ENCODE peak calls at places on chromosomes 12 and 14, in eight cellular contexts. J, U, B, O, Y, F, H and N are unnamed samples.

GRCh38 chr12:114935658-114936057 is 251.7 kb upstream of the TBX3 start:
- DNase-seq in J (no peak), U (no peak), B (no peak), O (peak; percentile 16), Y (no peak), F (no peak), H (no peak), N (no peak)

GRCh38 chr12:57096748-57097553 is 8.0 kb downstream of the NAB2 start:
- DNase-seq in J (no peak), U (no peak), B (no peak), O (no peak), Y (no peak), F (no peak), H (peak; percentile 24), N (no peak)

GRCh38 chr12:26940820-26941219 is 2.5 kb downstream of the FGFR1OP2 start:
- DNase-seq in J (no peak), U (peak; percentile 56), B (no peak), O (no peak), Y (no peak), F (no peak), H (no peak), N (no peak)

GRCh38 chr12:29796823-29797263 is 13.1 kb upstream of the TMTC1 start:
- DNase-seq in J (no peak), U (peak; percentile 93), B (no peak), O (no peak), Y (no peak), F (peak; percentile 15), H (peak; percentile 28), N (peak; percentile 83)

GRCh38 chr14:69666698-69667211 is 55.4 kb downstream of the SUSD6 start:
- DNase-seq in J (no peak), U (peak; percentile 84), B (no peak), O (no peak), Y (no peak), F (no peak), H (no peak), N (peak; percentile 54)

GRCh38 chr14:74296037-74296467 is 6.7 kb downstream of the ABCD4 start:
- DNase-seq in J (no peak), U (no peak), B (no peak), O (no peak), Y (peak; percentile 66), F (no peak), H (no peak), N (no peak)

GRCh38 chr12:120767071-120768024 is 41.7 kb downstream of the ACADS start:
- DNase-seq in J (no peak), U (no peak), B (no peak), O (no peak), Y (no peak), F (no peak), H (no peak), N (no peak)

GRCh38 chr12:52087961-52088820 is 8.7 kb downstream of the SMIM41 start:
- DNase-seq in J (no peak), U (no peak), B (peak; percentile 48), O (no peak), Y (no peak), F (no peak), H (no peak), N (no peak)

GRCh38 chr12:52347546-52348510 is 19.5 kb downstream of the KRT85 start:
- DNase-seq in J (no peak), U (no peak), B (no peak), O (no peak), Y (no peak), F (no peak), H (no peak), N (no peak)

GRCh38 chr14:23514009-23514962 is 37.3 kb downstream of the ZFHX2 start:
- DNase-seq in J (no peak), U (no peak), B (no peak), O (no peak), Y (no peak), F (no peak), H (no peak), N (no peak)

GRCh38 chr14:72128629-72129028 is 196.4 kb downstream of the RGS6 start:
- DNase-seq in J (no peak), U (no peak), B (no peak), O (no peak), Y (no peak), F (no peak), H (no peak), N (no peak)

GRCh38 chr12:3223601-3224529 is 146.7 kb downstream of the TSPAN9 start:
- DNase-seq in J (no peak), U (no peak), B (no peak), O (no peak), Y (no peak), F (no peak), H (no peak), N (no peak)

GRCh38 chr14:21102472-21103164 is 1.8 kb downstream of the TMEM253 start:
- DNase-seq in J (no peak), U (no peak), B (no peak), O (peak; percentile 43), Y (no peak), F (no peak), H (no peak), N (no peak)

GRCh38 chr12:93743999-93744689 is 67.0 kb downstream of the CRADD start:
- DNase-seq in J (no peak), U (no peak), B (no peak), O (no peak), Y (no peak), F (no peak), H (no peak), N (no peak)

GRCh38 chr12:1916396-1917171 is 1.9 kb downstream of the CACNA2D4 start:
- DNase-seq in J (no peak), U (no peak), B (no peak), O (no peak), Y (no peak), F (no peak), H (peak; percentile 71), N (no peak)

GRCh38 chr14:35046751-35047536 is 872 bp downstream of the FAM177A1 start:
- DNase-seq in J (no peak), U (peak; percentile 35), B (no peak), O (peak; percentile 71), Y (peak; percentile 38), F (peak; percentile 60), H (peak; percentile 65), N (no peak)

GRCh38 chr14:95943699-95944098 is 67.1 kb downstream of the TUNAR start:
- DNase-seq in J (no peak), U (no peak), B (no peak), O (peak; percentile 93), Y (no peak), F (no peak), H (no peak), N (no peak)

GRCh38 chr14:96795443-96795842 is 1.7 kb upstream of the VRK1 start:
- DNase-seq in J (no peak), U (no peak), B (no peak), O (no peak), Y (no peak), F (no peak), H (no peak), N (no peak)

GRCh38 chr12:115667116-115667515 is 610.4 kb downstream of the MED13L start:
- DNase-seq in J (no peak), U (no peak), B (no peak), O (no peak), Y (no peak), F (no peak), H (no peak), N (no peak)

GRCh38 chr12:64672925-64673409 is 62.7 kb downstream of the RASSF3 start:
- DNase-seq in J (no peak), U (peak; percentile 57), B (no peak), O (no peak), Y (peak; percentile 76), F (peak; percentile 78), H (peak; percentile 79), N (no peak)

GRCh38 chr14:53032161-53032803 is 81.4 kb upstream of the FERMT2 start:
- DNase-seq in J (no peak), U (peak; percentile 94), B (no peak), O (no peak), Y (peak; percentile 69), F (peak; percentile 48), H (peak; percentile 78), N (peak; percentile 78)

GRCh38 chr14:29462271-29462670 is 465.4 kb downstream of the PRKD1 start:
- DNase-seq in J (no peak), U (no peak), B (no peak), O (no peak), Y (no peak), F (no peak), H (no peak), N (no peak)

GRCh38 chr12:685388-685787 is 22.1 kb upstream of the NINJ2 start:
- DNase-seq in J (no peak), U (peak; percentile 70), B (no peak), O (no peak), Y (no peak), F (no peak), H (no peak), N (no peak)

GRCh38 chr12:112163471-112164325 is 38.3 kb downstream of the TRAFD1 start:
- DNase-seq in J (no peak), U (no peak), B (peak; percentile 54), O (no peak), Y (no peak), F (no peak), H (no peak), N (no peak)

GRCh38 chr14:102333795-102334415 is 14.4 kb downstream of the ZNF839 start:
- DNase-seq in J (no peak), U (no peak), B (no peak), O (no peak), Y (no peak), F (no peak), H (no peak), N (no peak)

GRCh38 chr12:116697305-116698130 is 40.4 kb downstream of the SPRING1 start:
- DNase-seq in J (no peak), U (no peak), B (no peak), O (peak; percentile 83), Y (peak; percentile 57), F (peak; percentile 78), H (peak; percentile 43), N (no peak)
- TF ChIP-seq CTCF in J (no peak), U (peak; percentile 26), B (peak; percentile 18), O (peak; percentile 88), Y (peak; percentile 72), F (no peak), H (no peak), N (peak; percentile 23)

GRCh38 chr12:91396296-91396695 is 213.7 kb upstream of the DCN start:
- DNase-seq in J (no peak), U (no peak), B (no peak), O (no peak), Y (no peak), F (no peak), H (no peak), N (no peak)
- H3K27me3 ChIP-seq in J (no peaks in the 10 kb centered on the region), U (no peaks in the 10 kb centered on the region), B (no peaks in the 10 kb centered on the region), O (no peaks in the 10 kb centered on the region), Y (no peaks in the 10 kb centered on the region), F (no peaks in the 10 kb centered on the region), H (no peaks in the 10 kb centered on the region), N (peaks cover 2% of the 10 kb centered on the region)

GRCh38 chr12:43835264-43835655 is 621 bp upstream of the TMEM117 start:
- DNase-seq in J (no peak), U (peak; percentile 22), B (no peak), O (no peak), Y (no peak), F (no peak), H (no peak), N (no peak)
- H3K4me3 ChIP-seq in J (peak overlapping the region; percentile 90), U (peak overlapping the region; percentile 73), B (peak overlapping the region; percentile 60), O (peak overlapping the region; percentile 84), Y (peak overlapping the region; percentile 76), F (peak overlapping the region; percentile 37), H (peak overlapping the region; percentile 59), N (peak overlapping the region; percentile 66)

DNA sequence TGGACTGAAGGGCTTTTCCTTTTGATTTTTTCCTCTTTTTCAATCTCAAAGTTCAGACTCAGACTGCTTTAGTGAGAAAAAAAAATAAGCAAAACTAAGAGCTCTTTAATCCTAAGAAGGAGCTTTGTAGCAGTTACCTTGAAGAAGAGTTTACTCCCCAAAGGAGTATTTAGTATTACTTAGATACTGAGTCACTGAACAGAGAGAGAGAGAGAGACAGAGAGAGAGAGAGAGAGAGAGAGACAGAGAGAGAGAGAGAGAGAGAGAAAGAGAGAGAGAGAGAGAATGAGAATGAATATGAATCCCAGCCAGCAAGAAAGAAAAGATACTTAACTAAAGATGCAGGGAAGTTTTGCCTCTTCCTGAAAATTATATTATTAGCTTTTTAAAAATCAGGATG is 258 bp downstream of the NAV3 start:
- DNase-seq in J (no peak), U (no peak), B (no peak), O (no peak), Y (no peak), F (no peak), H (no peak), N (no peak)
- TF ChIP-seq CTCF in J (no peak), U (no peak), B (no peak), O (no peak), Y (no peak), F (no peak), H (no peak), N (no peak)